ENCODE peak calls at places on chromosomes 13 and 19, in four cellular contexts. F is HFFc6, U is cardiac muscle cell, O is HEK293T. C is an unnamed sample.

GRCh38 chr13:82002693-82003092 is 1661.8 kb upstream of the SPRY2 start:
- DNase-seq in F (no peak), U (no peak), O (no peak), C (no peak)

GRCh38 chr13:23621316-23621645 is 51.1 kb downstream of the TNFRSF19 start:
- DNase-seq in F (peak; percentile 89), U (no peak), O (no peak), C (peak; percentile 99)

GRCh38 chr19:4519521-4520277 is 1.4 kb upstream of the PLIN4 start:
- DNase-seq in F (no peak), U (no peak), O (no peak), C (no peak)

GRCh38 chr13:43339843-43340550 is 316.6 kb downstream of the DNAJC15 start:
- DNase-seq in F (no peak), U (no peak), O (no peak), C (no peak)

GRCh38 chr13:43785681-43786471 is 896 bp downstream of the ENOX1 start:
- DNase-seq in F (peak; percentile 40), U (peak; percentile 86), O (peak; percentile 79), C (no peak)

GRCh38 chr19:46668662-46669061 is 7.7 kb upstream of the DACT3 start:
- DNase-seq in F (no peak), U (no peak), O (no peak), C (no peak)

GRCh38 chr13:99425485-99426341 is 75.6 kb upstream of the TM9SF2 start:
- DNase-seq in F (no peak), U (peak; percentile 46), O (no peak), C (no peak)

GRCh38 chr13:37443538-37443937 is 155.0 kb downstream of the POSTN start:
- DNase-seq in F (peak; percentile 79), U (no peak), O (no peak), C (no peak)

GRCh38 chr19:17424743-17425365 is 5.0 kb downstream of the MVB12A start:
- DNase-seq in F (no peak), U (peak; percentile 92), O (peak; percentile 76), C (no peak)

GRCh38 chr13:110266983-110267382 is 40.0 kb downstream of the COL4A1 start:
- DNase-seq in F (no peak), U (no peak), O (no peak), C (no peak)

GRCh38 chr19:31975461-31975860 is 369.9 kb upstream of the ZNF507 start:
- DNase-seq in F (no peak), U (no peak), O (no peak), C (no peak)

C was measured in RCC 7860.